ENCODE peak calls at places on chromosomes 12 and 14, in six cellular contexts. S, X, N, K, L and Z are unnamed samples.

GRCh38 chr14:21268612-21269251 is 510 bp downstream of the HNRNPC start:
- DNase-seq in N (peak), S (no peak), L (peak), K (peak), X (peak), Z (no peak)

GRCh38 chr12:109728921-109729836 is 15.6 kb downstream of the FAM222A start:
- DNase-seq in X (peak), L (no peak), N (no peak), K (no peak), S (no peak), Z (no peak)

GRCh38 chr14:70571139-70571538 is 29.3 kb downstream of the MED6 start:
- DNase-seq in N (no peak), X (no peak), L (no peak), K (no peak), S (no peak), Z (peak)

GRCh38 chr14:26370118-26370517 is 227.7 kb downstream of the NOVA1 start:
- DNase-seq in X (no peak), K (peak), L (no peak), S (no peak), N (no peak), Z (no peak)

GRCh38 chr14:72621387-72622065 is 272.4 kb downstream of the DPF3 start:
- DNase-seq in N (no peak), K (peak), S (peak), X (no peak), L (no peak), Z (no peak)

GRCh38 chr12:123916729-123917128 is 55.9 kb downstream of the CCDC92 start:
- DNase-seq in N (no peak), K (no peak), S (no peak), X (peak), L (no peak), Z (no peak)

GRCh38 chr12:93008044-93008778 is 79.1 kb upstream of the EEA1 start:
- DNase-seq in S (no peak), X (no peak), K (no peak), L (no peak), N (no peak), Z (no peak)

GRCh38 chr14:86858043-86858442 is 1134.9 kb downstream of the GALC start:
- DNase-seq in S (no peak), N (no peak), K (peak), X (no peak), L (no peak), Z (no peak)

GRCh38 chr12:27982951-27983350 is 10.4 kb upstream of the PTHLH start:
- DNase-seq in N (no peak), K (no peak), L (peak), X (no peak), S (no peak), Z (no peak)

GRCh38 chr12:49428652-49429549 is 61.6 kb downstream of the SPATS2 start:
- DNase-seq in K (peak), S (no peak), L (peak), X (peak), N (peak), Z (no peak)

GRCh38 chr14:92600318-92601053 is 86.9 kb downstream of the RIN3 start:
- DNase-seq in X (peak), N (peak), K (no peak), L (peak), S (peak), Z (no peak)

GRCh38 chr14:49461529-49462401 is 124.4 kb downstream of the RPS29 start:
- DNase-seq in L (peak), N (peak), X (peak), S (peak), K (peak), Z (peak)

GRCh38 chr12:88553941-88554658 is 26.2 kb downstream of the KITLG start:
- DNase-seq in N (peak), X (peak), K (peak), L (peak), S (no peak), Z (peak)

GRCh38 chr14:29528889-29529288 is 398.8 kb downstream of the PRKD1 start:
- DNase-seq in K (peak), L (no peak), N (no peak), S (no peak), X (no peak), Z (no peak)

GRCh38 chr14:59407246-59407615 is 57.9 kb downstream of the GPR135 start:
- DNase-seq in L (peak), N (no peak), S (no peak), X (peak), K (no peak), Z (no peak)

GRCh38 chr12:45688188-45688587 is 41.3 kb upstream of the ARID2 start:
- DNase-seq in X (no peak), K (no peak), L (peak), N (no peak), S (no peak), Z (peak)

GRCh38 chr12:78795934-78796445 is 68.6 kb upstream of the SYT1 start:
- DNase-seq in L (no peak), S (no peak), K (no peak), X (peak), N (no peak), Z (no peak)

GRCh38 chr12:74321381-74321780 is 216.3 kb upstream of the ATXN7L3B start:
- DNase-seq in X (no peak), S (no peak), L (no peak), K (no peak), N (no peak), Z (no peak)

GRCh38 chr12:127363392-127363791 is 903.6 kb upstream of the TMEM132C start:
- DNase-seq in N (peak), S (no peak), K (peak), X (peak), L (peak), Z (no peak)

GRCh38 chr12:117380083-117380482 is 18.7 kb upstream of the NOS1 start:
- DNase-seq in K (peak), S (no peak), L (peak), X (no peak), N (peak), Z (no peak)
- H3K4me3 ChIP-seq in K (no peak), S (no peak), L (no peak), X (no peak), N (no peak), Z (no peak)

DNA sequence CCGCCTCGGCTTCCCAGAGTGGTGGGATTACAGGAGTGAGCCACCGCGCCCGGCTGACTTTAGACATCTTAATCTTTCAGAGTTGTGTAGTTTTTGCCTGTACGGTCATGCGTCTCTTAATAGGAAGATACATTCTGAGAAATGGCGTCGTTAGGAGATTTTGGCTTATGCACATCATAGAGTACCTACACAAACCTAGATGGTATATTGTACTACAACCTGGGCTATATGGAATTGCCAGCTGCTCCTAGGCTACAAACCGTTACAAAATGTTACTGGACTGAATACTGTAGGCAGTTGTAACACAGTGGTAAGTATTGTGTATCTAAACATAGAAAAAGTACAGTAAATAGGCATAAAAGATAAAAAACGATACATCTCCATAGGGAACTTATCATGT is 1.3 kb downstream of the TSFM start:
- DNase-seq in N (no peak), L (no peak), S (no peak), X (no peak), K (no peak), Z (no peak)
- H3K4me3 ChIP-seq in N (peak), L (peak), S (no peak), X (no peak), K (peak), Z (no peak)

DNA sequence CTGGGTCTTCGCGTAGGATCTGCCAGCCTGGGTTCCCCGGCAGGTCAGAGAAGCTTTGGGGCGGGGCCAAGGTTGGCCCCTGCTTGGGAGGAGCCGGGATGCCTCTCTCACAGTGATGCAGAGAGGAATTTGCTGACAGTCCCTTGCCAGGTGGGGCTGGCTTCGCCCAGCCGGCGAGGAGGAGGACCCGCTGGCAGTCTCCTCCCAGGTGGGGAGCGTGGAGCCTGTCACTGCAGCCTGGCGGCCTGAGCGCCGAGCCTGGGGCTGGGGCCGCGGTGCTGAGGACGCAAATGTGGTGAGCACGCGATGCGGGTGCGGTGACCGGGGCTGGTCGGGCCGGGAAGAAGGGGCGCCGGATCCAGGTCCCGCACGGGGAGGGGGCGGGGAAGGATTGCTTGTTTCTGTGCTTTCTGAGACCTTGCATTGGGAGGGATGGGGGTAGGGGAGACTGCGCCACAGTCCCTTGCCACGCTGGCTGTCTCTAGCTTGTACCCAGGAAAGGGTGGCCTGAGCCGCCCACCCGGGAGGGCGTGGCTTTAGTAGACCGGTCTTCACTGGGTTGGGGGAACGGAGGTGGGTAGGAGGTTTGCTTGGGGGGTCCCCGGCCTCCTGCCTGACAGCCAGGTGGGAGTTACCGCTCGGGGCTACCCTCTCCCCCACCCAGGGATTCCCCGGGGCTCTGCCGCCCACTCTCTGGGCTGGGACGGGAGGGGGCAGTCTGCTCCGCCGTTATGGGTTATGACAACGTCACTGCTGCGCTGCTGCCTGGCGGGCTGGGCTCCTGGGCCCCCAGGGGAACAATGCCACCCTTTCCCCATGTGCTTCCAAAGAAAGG is at the start of gene TMEM63C:
- DNase-seq in X (peak), S (peak), N (peak), L (peak), K (peak), Z (peak)
- H3K4me3 ChIP-seq in X (peak), S (peak), N (peak), L (peak), K (peak), Z (peak)

GRCh38 chr14:99281396-99281795 is 9.4 kb upstream of the BCL11B start:
- DNase-seq in S (no peak), L (no peak), K (no peak), N (no peak), X (no peak), Z (no peak)
- H3K4me3 ChIP-seq in S (no peak), L (no peak), K (no peak), N (no peak), X (no peak), Z (no peak)

DNA sequence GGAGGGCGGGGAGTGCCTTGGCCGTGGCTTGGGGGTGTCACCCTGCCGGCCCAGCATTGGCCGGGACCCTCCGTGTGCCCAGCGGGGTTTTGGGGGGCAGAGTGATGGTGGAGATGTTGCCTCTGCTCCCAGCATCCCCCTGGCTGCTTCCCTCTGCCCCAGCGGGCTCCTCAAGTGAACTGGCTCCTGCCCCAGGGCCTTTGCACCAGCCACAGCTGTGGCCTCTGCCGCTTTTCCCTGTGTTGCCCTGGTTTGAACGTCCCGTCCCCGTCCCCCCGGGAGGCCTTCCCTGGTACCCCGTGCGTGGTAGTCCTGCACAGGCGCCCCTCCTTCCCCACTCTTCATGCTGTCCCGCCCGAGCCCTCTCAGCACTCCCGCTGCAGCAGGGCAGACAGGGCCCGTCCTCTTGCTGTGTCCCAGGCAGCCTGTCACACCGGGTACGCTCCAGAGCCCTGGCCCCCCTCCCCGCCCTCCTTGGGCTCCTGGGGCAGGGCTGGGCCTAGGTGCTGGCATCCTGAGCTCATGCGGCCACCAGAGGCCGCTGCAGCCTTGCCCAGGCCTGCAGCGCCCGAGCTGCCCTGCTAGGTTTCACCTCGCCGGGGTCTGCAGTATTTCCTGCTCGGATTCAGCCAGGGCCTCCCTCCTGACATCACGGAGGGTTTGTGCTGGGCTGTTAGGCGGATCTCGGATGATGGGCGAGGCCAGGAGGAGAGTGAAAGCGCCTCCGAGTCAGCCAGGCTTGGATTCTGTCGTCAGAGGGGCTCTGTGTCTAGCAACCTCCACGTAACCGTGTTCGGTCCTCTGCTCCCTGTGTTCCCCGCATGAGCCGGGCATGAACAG is 9.5 kb downstream of the NOC4L start:
- DNase-seq in L (peak), N (peak), K (peak), S (peak), X (peak), Z (no peak)
- H3K4me3 ChIP-seq in L (no peak), N (no peak), K (no peak), S (no peak), X (no peak), Z (no peak)

GRCh38 chr14:34060747-34061050 is 109.8 kb upstream of the EGLN3 start:
- DNase-seq in L (no peak), X (no peak), K (no peak), S (no peak), N (no peak), Z (no peak)
- H3K4me3 ChIP-seq in L (peak), X (no peak), K (peak), S (peak), N (peak), Z (peak)